ENCODE peak calls at places on chromosomes 13 and 19, in nine cellular contexts. E is NCI-H226; K is fibroblast of mammary gland; J is stimulated activated CD8-positive, alpha-beta memory T cell treated with anti-CD3 and anti-CD28 coated beads, Interleukin-7, amount 100 ng/mL, for 1 hour; V is iPS-NIHi11; R is HCEC 1CT; I is activated T-helper 1 cell treated with anti-CD3 and anti-CD28 coated beads, Interleukin-2, amount 50 U/mL, for 16 hours; F is naive thymus-derived CD8-positive, alpha-beta T cell; W is T-helper 2 cell. Z is an unnamed sample.

GRCh38 chr19:17302391-17303166 is 646 bp downstream of the ABHD8 start:
- DNase-seq in E (no peak), K (no peak), J (no peak), V (no peak), R (no peak), I (no peak), F (no peak), W (no peak), Z (no peak)

GRCh38 chr19:31314156-31314555 is 35.1 kb downstream of the TSHZ3 start:
- DNase-seq in E (no peak), K (no peak), J (no peak), V (no peak), R (no peak), I (no peak), F (no peak), W (no peak), Z (no peak)

GRCh38 chr19:46624958-46625661 is at the start of gene PTGIR:
- DNase-seq in E (peak; percentile 77), K (peak; percentile 79), J (no peak), V (peak; percentile 44), R (peak; percentile 70), I (no peak), F (no peak), W (no peak), Z (no peak)

GRCh38 chr19:28541029-28541428 is 671.9 kb downstream of the UQCRFS1 start:
- DNase-seq in E (no peak), K (no peak), J (no peak), V (no peak), R (no peak), I (no peak), F (no peak), W (no peak), Z (no peak)

GRCh38 chr19:1567116-1567847 is 843 bp downstream of the MEX3D start:
- DNase-seq in E (no peak), K (no peak), J (no peak), V (no peak), R (peak; percentile 28), I (no peak), F (no peak), W (no peak), Z (no peak)

GRCh38 chr19:48836089-48837017 is at the start of gene HSD17B14:
- DNase-seq in E (peak; percentile 75), K (peak; percentile 17), J (no peak), V (peak; percentile 59), R (peak; percentile 18), I (no peak), F (no peak), W (no peak), Z (no peak)

GRCh38 chr13:79658333-79658975 is 177.5 kb downstream of the NDFIP2 start:
- DNase-seq in E (no peak), K (no peak), J (no peak), V (no peak), R (no peak), I (no peak), F (no peak), W (no peak), Z (no peak)

GRCh38 chr19:14502334-14503092 is 6.6 kb upstream of the GIPC1 start:
- DNase-seq in E (peak; percentile 61), K (no peak), J (no peak), V (no peak), R (no peak), I (no peak), F (no peak), W (no peak), Z (no peak)

GRCh38 chr13:75226092-75226491 is 255.9 kb downstream of the TBC1D4 start:
- DNase-seq in E (peak; percentile 28), K (peak; percentile 18), J (no peak), V (peak; percentile 14), R (no peak), I (no peak), F (no peak), W (no peak), Z (no peak)

GRCh38 chr19:4018140-4018613 is 10.6 kb downstream of the PIAS4 start:
- DNase-seq in E (no peak), K (no peak), J (no peak), V (peak; percentile 4), R (no peak), I (no peak), F (no peak), W (no peak), Z (no peak)

GRCh38 chr19:13834308-13834790 is 39.1 kb downstream of the ZSWIM4 start:
- DNase-seq in E (peak; percentile 23), K (peak; percentile 73), J (no peak), V (no peak), R (peak; percentile 44), I (no peak), F (no peak), W (no peak), Z (peak; percentile 42)

GRCh38 chr19:41848666-41849065 is 3.8 kb downstream of the DMRTC2 start:
- DNase-seq in E (no peak), K (no peak), J (no peak), V (no peak), R (no peak), I (no peak), F (no peak), W (no peak), Z (no peak)

GRCh38 chr19:13826652-13827235 is 31.5 kb downstream of the ZSWIM4 start:
- DNase-seq in E (no peak), K (no peak), J (no peak), V (no peak), R (no peak), I (no peak), F (no peak), W (no peak), Z (no peak)

GRCh38 chr13:38401276-38401675 is 51.6 kb downstream of the UFM1 start:
- DNase-seq in E (no peak), K (peak; percentile 38), J (no peak), V (no peak), R (peak; percentile 38), I (no peak), F (no peak), W (no peak), Z (no peak)

GRCh38 chr19:11257827-11258380 is 4.4 kb downstream of the DOCK6 start:
- DNase-seq in E (no peak), K (no peak), J (no peak), V (no peak), R (no peak), I (no peak), F (no peak), W (no peak), Z (no peak)

GRCh38 chr19:48480151-48480475 is 10.9 kb downstream of the CYTH2 start:
- DNase-seq in E (no peak), K (peak; percentile 28), J (no peak), V (peak; percentile 50), R (no peak), I (no peak), F (no peak), W (no peak), Z (no peak)

Z was measured in memory B cell.